ENCODE peak calls at places on chromosomes 4 and X, in ten cellular contexts. A is lower leg skin, G is Peyer's patch, Q is erythroblast, K is prostate gland, L is A549, H is stomach, U is IMR-90, P is tibial nerve, V is heart left ventricle. E is an unnamed sample.

GRCh38 chr4:36358173-36358572 is 76.8 kb downstream of the DTHD1 start:
- DNase-seq in K (no peak), L (no peak), G (no peak), V (no peak), A (no peak), H (no peak), P (no peak), Q (no peak), U (no peak), E (no peak)

GRCh38 chrX:140664939-140665338 is 44.6 kb upstream of the LINC00632 start:
- DNase-seq in U (peak), Q (no peak), L (peak), A (no peak), H (no peak), K (no peak), G (no peak), V (no peak), P (no peak), E (peak)

GRCh38 chr4:112290341-112290740 is 4.6 kb upstream of the TIFA start:
- DNase-seq in L (no peak), A (no peak), P (no peak), G (no peak), U (no peak), K (no peak), Q (no peak), H (no peak), V (no peak), E (no peak)

GRCh38 chr4:139171878-139172691 is 4.9 kb downstream of the ELF2 start:
- DNase-seq in U (peak), G (no peak), Q (peak), A (no peak), K (no peak), V (no peak), L (peak), P (no peak), H (no peak), E (no peak)

GRCh38 chr4:83010522-83011318 is at the start of gene LIN54:
- DNase-seq in V (peak), P (peak), U (peak), K (peak), A (peak), L (peak), G (peak), Q (peak), H (peak), E (peak)

GRCh38 chr4:166257891-166258290 is 384.9 kb downstream of the TLL1 start:
- DNase-seq in V (no peak), H (no peak), A (no peak), G (no peak), U (no peak), K (no peak), P (no peak), L (peak), Q (no peak), E (no peak)

GRCh38 chrX:150363561-150364346 is 637 bp downstream of the MAMLD1 start:
- DNase-seq in V (peak), H (no peak), P (no peak), A (no peak), U (peak), G (no peak), K (no peak), Q (peak), L (peak), E (no peak)

GRCh38 chrX:63281465-63281864 is 69.7 kb downstream of the SPIN4 start:
- DNase-seq in U (no peak), L (no peak), A (no peak), H (no peak), K (no peak), G (no peak), V (no peak), P (no peak), Q (no peak), E (no peak)

GRCh38 chrX:78168065-78168464 is 28.6 kb upstream of the TAF9B start:
- DNase-seq in V (no peak), L (no peak), G (no peak), K (no peak), A (no peak), U (no peak), H (no peak), P (no peak), Q (no peak), E (no peak)

GRCh38 chr4:179415842-179416223 is 1973.6 kb upstream of the AGA start:
- DNase-seq in A (no peak), G (no peak), V (no peak), Q (no peak), L (peak), U (peak), P (no peak), H (no peak), K (no peak), E (no peak)

GRCh38 chr4:139014391-139015268 is 951 bp upstream of the NOCT start:
- DNase-seq in V (no peak), K (no peak), G (no peak), L (peak), A (no peak), U (peak), H (no peak), P (peak), Q (peak), E (peak)

GRCh38 chr4:130029442-130029841 is 933.5 kb downstream of the C4orf33 start:
- DNase-seq in A (no peak), K (no peak), H (no peak), G (no peak), V (no peak), U (no peak), L (no peak), P (no peak), Q (peak), E (no peak)

GRCh38 chr4:29970626-29971025 is 749.5 kb upstream of the PCDH7 start:
- DNase-seq in A (no peak), G (no peak), K (no peak), L (peak), H (no peak), P (no peak), Q (no peak), U (no peak), V (no peak), E (peak)

GRCh38 chr4:112423591-112423990 is 92.4 kb downstream of the NEUROG2 start:
- DNase-seq in H (no peak), U (peak), Q (no peak), G (no peak), P (no peak), A (no peak), L (no peak), K (no peak), V (no peak), E (no peak)

GRCh38 chrX:67749536-67749935 is 205.7 kb downstream of the AR start:
- DNase-seq in H (no peak), V (no peak), P (no peak), G (no peak), K (no peak), U (no peak), L (no peak), A (no peak), Q (no peak), E (no peak)

GRCh38 chrX:3638280-3638873 is 75.1 kb downstream of the PRKX start:
- DNase-seq in V (peak), H (peak), L (peak), A (peak), U (peak), G (no peak), Q (peak), K (peak), P (peak), E (peak)

GRCh38 chr4:167406181-167406580 is 171.9 kb upstream of the SPOCK3 start:
- DNase-seq in H (no peak), V (no peak), K (no peak), A (no peak), Q (no peak), U (no peak), G (no peak), P (no peak), L (no peak), E (no peak)

GRCh38 chr4:98627883-98628282 is 30.5 kb downstream of the TSPAN5 start:
- DNase-seq in G (no peak), H (no peak), V (no peak), A (no peak), P (no peak), U (peak), L (no peak), K (no peak), Q (no peak), E (no peak)

GRCh38 chr4:2075987-2076907 is 17.1 kb downstream of the NAT8L start:
- DNase-seq in H (no peak), L (no peak), A (peak), U (no peak), P (no peak), K (no peak), G (no peak), Q (no peak), V (no peak), E (no peak)

GRCh38 chr4:6992728-6993655 is 50.2 kb upstream of the TADA2B start:
- DNase-seq in V (no peak), L (no peak), A (peak), U (peak), H (peak), K (no peak), G (peak), Q (no peak), P (no peak), E (peak)

GRCh38 chr4:174111350-174111888 is 172.0 kb downstream of the FBXO8 start:
- DNase-seq in L (no peak), V (no peak), Q (no peak), G (no peak), P (no peak), K (no peak), U (no peak), A (no peak), H (no peak), E (no peak)

GRCh38 chr4:89929425-89930272 is 35.0 kb downstream of the MMRN1 start:
- DNase-seq in P (no peak), H (no peak), U (no peak), K (no peak), Q (no peak), L (no peak), G (no peak), V (no peak), A (no peak), E (no peak)

GRCh38 chrX:151988706-151989299 is 14.3 kb upstream of the GABRE start:
- DNase-seq in U (no peak), H (no peak), Q (peak), A (no peak), L (no peak), V (no peak), K (no peak), G (no peak), P (no peak), E (no peak)

GRCh38 chr4:26522478-26522877 is 32.2 kb upstream of the CCKAR start:
- DNase-seq in V (no peak), P (no peak), L (no peak), U (peak), K (no peak), Q (no peak), A (no peak), G (no peak), H (no peak), E (no peak)

GRCh38 chr4:106502106-106502699 is 133.6 kb upstream of the GIMD1 start:
- DNase-seq in P (peak), U (peak), H (peak), Q (peak), K (peak), A (no peak), G (no peak), V (peak), L (peak), E (no peak)

GRCh38 chr4:78379991-78380739 is 171.4 kb upstream of the ANXA3 start:
- DNase-seq in L (peak), G (no peak), V (no peak), A (no peak), K (no peak), Q (no peak), P (no peak), H (no peak), U (peak), E (no peak)

GRCh38 chr4:111537861-111538260 is 607.4 kb upstream of the FAM241A start:
- DNase-seq in U (peak), P (no peak), H (no peak), V (no peak), G (no peak), L (no peak), Q (no peak), A (no peak), K (no peak), E (no peak)

GRCh38 chrX:49075347-49075746 is 1.5 kb upstream of the PRAF2 start:
- DNase-seq in G (no peak), K (no peak), Q (peak), L (no peak), V (no peak), P (no peak), A (no peak), H (no peak), U (no peak), E (no peak)

GRCh38 chr4:40750461-40751258 is 905 bp downstream of the NSUN7 start:
- DNase-seq in V (no peak), P (no peak), A (no peak), H (no peak), Q (no peak), U (no peak), K (peak), L (no peak), G (no peak), E (no peak)

GRCh38 chrX:16786791-16787735 is 797 bp downstream of the TXLNG start:
- DNase-seq in K (no peak), G (peak), L (no peak), Q (peak), P (peak), U (no peak), V (peak), H (no peak), A (peak), E (no peak)

GRCh38 chrX:39755152-39756032 is 342.4 kb downstream of the BCOR start:
- DNase-seq in V (peak), K (peak), G (no peak), U (peak), H (peak), L (peak), P (peak), A (peak), Q (peak), E (peak)

GRCh38 chr4:146175541-146176453 is at the start of gene LSM6:
- DNase-seq in H (peak), U (peak), G (peak), P (peak), A (peak), K (peak), L (peak), V (peak), Q (peak), E (peak)
- TF ChIP-seq POLR2A in H (no peak), U (no peak), G (peak), P (peak), A (no peak), K (peak), L (peak), V (peak), Q (peak), E (peak)

DNA sequence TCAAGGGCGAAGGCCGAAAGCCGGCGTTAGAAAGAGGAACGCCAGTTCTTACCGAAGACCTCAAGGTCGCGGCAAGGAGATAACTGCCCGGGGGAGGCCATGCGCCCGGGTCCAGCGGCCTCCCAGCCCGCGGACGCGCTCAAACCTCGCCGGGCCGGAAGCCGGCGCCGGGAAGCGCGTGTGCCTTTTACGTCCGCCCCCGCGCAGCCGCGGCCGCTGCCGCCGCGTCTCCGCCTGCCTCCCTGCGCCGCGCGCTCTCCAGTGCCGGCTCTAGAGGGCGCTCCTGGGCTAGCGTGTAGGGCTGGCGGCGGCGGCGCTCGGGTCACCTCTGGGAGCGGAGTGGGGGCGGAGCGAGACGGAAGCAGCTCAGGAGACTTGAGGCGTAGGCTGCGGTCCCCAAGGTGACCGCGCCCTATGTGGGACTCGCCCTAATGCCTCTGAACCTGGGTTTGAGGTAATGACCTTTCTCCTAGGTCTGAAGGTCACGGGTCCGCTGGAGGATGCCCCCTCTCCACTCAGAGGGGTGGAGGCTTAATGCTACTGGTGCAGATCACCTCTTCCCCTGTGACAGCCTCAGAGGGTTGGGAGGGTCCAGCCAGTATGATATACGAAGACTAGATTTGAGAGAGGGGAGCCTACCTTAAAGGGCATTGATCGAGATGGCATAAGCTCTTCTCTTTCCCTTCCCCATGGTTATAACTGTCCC is 839 bp downstream of the SLC25A5 start:
- DNase-seq in K (peak), Q (peak), P (peak), H (peak), G (peak), A (peak), V (peak), U (peak), L (peak), E (peak)
- TF ChIP-seq POLR2A in K (peak), Q (peak), P (no peak), H (no peak), G (peak), A (no peak), V (peak), U (peak), L (peak), E (peak)

GRCh38 chrX:102659790-102660757 is 8.8 kb downstream of the GPRASP1 start:
- DNase-seq in H (peak), G (peak), V (peak), P (peak), U (peak), Q (peak), L (peak), A (peak), K (peak), E (no peak)
- TF ChIP-seq POLR2A in H (no peak), G (no peak), V (peak), P (peak), U (no peak), Q (peak), L (peak), A (no peak), K (peak), E (no peak)

GRCh38 chr4:99946346-99947189 is at the start of gene DNAJB14:
- DNase-seq in U (peak), H (peak), P (peak), V (peak), Q (peak), A (peak), L (peak), G (peak), K (peak), E (no peak)

GRCh38 chr4:99945718-99946345 is 586 bp downstream of the DNAJB14 start:
- DNase-seq in H (peak), Q (peak), V (no peak), P (no peak), L (peak), U (peak), K (no peak), G (no peak), A (no peak), E (no peak)

GRCh38 chr4:99947608-99948007 is 1.2 kb upstream of the DNAJB14 start:
- DNase-seq in P (no peak), U (no peak), H (no peak), K (no peak), V (no peak), A (no peak), L (no peak), G (no peak), Q (peak), E (no peak)

GRCh38 chr4:99949034-99949998 is 759 bp downstream of the H2AZ1 start:
- DNase-seq in L (peak), A (peak), U (peak), V (peak), P (peak), G (peak), K (peak), H (peak), Q (peak), E (no peak)

GRCh38 chr4:99947190-99947578 is 766 bp upstream of the DNAJB14 start:
- DNase-seq in Q (no peak), G (no peak), A (no peak), V (no peak), U (no peak), L (no peak), P (peak), K (no peak), H (no peak), E (no peak)
- TF ChIP-seq POLR2A in Q (peak), G (no peak), A (no peak), V (no peak), U (no peak), L (no peak), P (no peak), K (no peak), H (no peak), E (no peak)

GRCh38 chrX:101619336-101619735 is 1.5 kb upstream of the ARMCX6 start:
- DNase-seq in U (peak), G (no peak), L (no peak), V (peak), H (no peak), P (no peak), Q (peak), K (no peak), A (no peak), E (no peak)

GRCh38 chrX:101617211-101618191 is at the start of gene ARMCX6:
- DNase-seq in G (peak), K (peak), U (peak), A (peak), V (peak), L (peak), P (peak), H (peak), Q (peak), E (peak)
- TF ChIP-seq POLR2A in G (no peak), K (peak), U (no peak), A (no peak), V (peak), L (peak), P (peak), H (no peak), Q (peak), E (peak)

E was measured in H54.